ENCODE peak calls at places on chromosomes 12 and 14, in nine cellular contexts. O is DMS153; X is ELR; D is stimulated activated CD8-positive, alpha-beta memory T cell treated with anti-CD3 and anti-CD28 coated beads, Interleukin-7, amount 100 ng/mL, for 1 hour; P is GOT3; W is fibroblast of mammary gland; Q is hepatocyte; M is NCI-H510A treated with DMSO at 0.1 percent for 48 hours; T is foreskin melanocyte. Z is an unnamed sample.

GRCh38 chr12:127729381-127729780 is 537.6 kb upstream of the TMEM132C start:
- DNase-seq in O (no peak), X (peak), D (no peak), P (no peak), W (peak), Q (no peak), M (no peak), T (no peak), Z (no peak)

GRCh38 chr14:91041450-91041849 is 19.0 kb downstream of the RPS6KA5 start:
- DNase-seq in O (peak), X (no peak), D (no peak), P (no peak), W (no peak), Q (no peak), M (peak), T (no peak), Z (no peak)

GRCh38 chr12:115963030-115963480 is 314.4 kb downstream of the MED13L start:
- DNase-seq in O (no peak), X (peak), D (no peak), P (no peak), W (peak), Q (no peak), M (no peak), T (no peak), Z (no peak)

GRCh38 chr14:106372870-106373657 is 846.7 kb downstream of the TMEM121 start:
- DNase-seq in O (peak), X (peak), D (peak), P (no peak), W (no peak), Q (no peak), M (peak), T (no peak), Z (no peak)

GRCh38 chr12:73383584-73384229 is 1111.5 kb downstream of the TRHDE start:
- DNase-seq in O (peak), X (no peak), D (no peak), P (no peak), W (no peak), Q (peak), M (peak), T (no peak), Z (no peak)

GRCh38 chr12:20174776-20175175 is 193.6 kb upstream of the PDE3A start:
- DNase-seq in O (no peak), X (no peak), D (no peak), P (no peak), W (peak), Q (no peak), M (no peak), T (no peak), Z (no peak)

GRCh38 chr12:265096-265495 is 2.5 kb upstream of the SLC6A13 start:
- DNase-seq in O (no peak), X (no peak), D (no peak), P (no peak), W (no peak), Q (no peak), M (no peak), T (no peak), Z (no peak)

GRCh38 chr14:81529391-81529790 is 4.3 kb downstream of the SEL1L start:
- DNase-seq in O (no peak), X (no peak), D (no peak), P (no peak), W (peak), Q (no peak), M (no peak), T (no peak), Z (no peak)

GRCh38 chr14:23055621-23056256 is 1.6 kb downstream of the CDH24 start:
- DNase-seq in O (no peak), X (peak), D (no peak), P (no peak), W (peak), Q (peak), M (no peak), T (no peak), Z (peak)

GRCh38 chr14:77161011-77161410 is 19.4 kb upstream of the ZDHHC22 start:
- DNase-seq in O (no peak), X (no peak), D (no peak), P (no peak), W (no peak), Q (no peak), M (no peak), T (no peak), Z (no peak)

GRCh38 chr12:120820885-120821510 is 83.2 kb downstream of the SPPL3 start:
- DNase-seq in O (no peak), X (no peak), D (no peak), P (no peak), W (no peak), Q (no peak), M (no peak), T (peak), Z (no peak)

GRCh38 chr12:91965781-91966180 is 179.9 kb downstream of the BTG1 start:
- DNase-seq in O (no peak), X (no peak), D (no peak), P (no peak), W (no peak), Q (no peak), M (no peak), T (no peak), Z (peak)

GRCh38 chr14:101230851-101231550 is 327.5 kb upstream of the RTL1 start:
- DNase-seq in O (no peak), X (no peak), D (no peak), P (no peak), W (no peak), Q (no peak), M (no peak), T (no peak), Z (no peak)

GRCh38 chr12:13718271-13718670 is 263.1 kb downstream of the GRIN2B start:
- DNase-seq in O (no peak), X (no peak), D (no peak), P (no peak), W (no peak), Q (no peak), M (no peak), T (no peak), Z (peak)

GRCh38 chr14:94124582-94125377 is 4.6 kb downstream of the IFI27L2 start:
- DNase-seq in O (no peak), X (no peak), D (no peak), P (no peak), W (no peak), Q (no peak), M (no peak), T (no peak), Z (no peak)

GRCh38 chr12:53067074-53067992 is 11.9 kb downstream of the SPRYD3 start:
- DNase-seq in O (no peak), X (peak), D (no peak), P (no peak), W (no peak), Q (no peak), M (no peak), T (no peak), Z (no peak)

GRCh38 chr14:32460267-32460666 is 131.2 kb downstream of the AKAP6 start:
- DNase-seq in O (no peak), X (no peak), D (no peak), P (no peak), W (no peak), Q (no peak), M (no peak), T (no peak), Z (no peak)

GRCh38 chr14:95664546-95664945 is 21.7 kb upstream of the TCL1B start:
- DNase-seq in O (peak), X (no peak), D (no peak), P (no peak), W (no peak), Q (no peak), M (peak), T (no peak), Z (no peak)

GRCh38 chr14:61662001-61662400 is 33.3 kb upstream of the HIF1A start:
- DNase-seq in O (no peak), X (peak), D (no peak), P (no peak), W (no peak), Q (no peak), M (no peak), T (no peak), Z (no peak)

GRCh38 chr14:104063998-104064397 is 21.5 kb upstream of the ASPG start:
- DNase-seq in O (no peak), X (no peak), D (no peak), P (no peak), W (no peak), Q (no peak), M (no peak), T (no peak), Z (no peak)

GRCh38 chr14:81990312-81990761 is 456.7 kb upstream of the SEL1L start:
- DNase-seq in O (peak), X (peak), D (no peak), P (no peak), W (peak), Q (peak), M (peak), T (peak), Z (peak)

GRCh38 chr14:103022669-103023044 is 34.7 kb downstream of the CDC42BPB start:
- DNase-seq in O (no peak), X (no peak), D (no peak), P (no peak), W (no peak), Q (no peak), M (no peak), T (no peak), Z (peak)

GRCh38 chr12:4052691-4053090 is 179.5 kb upstream of the PARP11 start:
- DNase-seq in O (no peak), X (no peak), D (no peak), P (no peak), W (no peak), Q (no peak), M (no peak), T (no peak), Z (no peak)

GRCh38 chr12:91113621-91114020 is 2.3 kb upstream of the LUM start:
- DNase-seq in O (no peak), X (no peak), D (no peak), P (no peak), W (no peak), Q (no peak), M (no peak), T (no peak), Z (peak)

GRCh38 chr14:85093631-85094330 is 436.2 kb upstream of the FLRT2 start:
- DNase-seq in O (no peak), X (no peak), D (no peak), P (no peak), W (peak), Q (no peak), M (no peak), T (no peak), Z (no peak)

GRCh38 chr12:51828951-51829581 is 19.5 kb downstream of the FIGNL2 start:
- DNase-seq in O (no peak), X (no peak), D (no peak), P (no peak), W (no peak), Q (no peak), M (no peak), T (no peak), Z (no peak)

GRCh38 chr12:119988440-119988787 is 622 bp upstream of the BICDL1 start:
- DNase-seq in O (peak), X (peak), D (no peak), P (no peak), W (peak), Q (no peak), M (no peak), T (no peak), Z (no peak)

GRCh38 chr12:52280319-52280795 is 5.9 kb downstream of the KRT86 start:
- DNase-seq in O (peak), X (peak), D (no peak), P (no peak), W (peak), Q (peak), M (peak), T (peak), Z (no peak)

GRCh38 chr12:72647139-72647538 is 375.0 kb downstream of the TRHDE start:
- DNase-seq in O (no peak), X (no peak), D (no peak), P (no peak), W (no peak), Q (no peak), M (no peak), T (no peak), Z (no peak)

GRCh38 chr14:69153848-69154208 is 909 bp upstream of the DCAF5 start:
- DNase-seq in O (no peak), X (peak), D (no peak), P (no peak), W (peak), Q (peak), M (peak), T (peak), Z (peak)

GRCh38 chr14:70641548-70642312 is at the start of gene TTC9:
- DNase-seq in O (no peak), X (no peak), D (no peak), P (no peak), W (no peak), Q (peak), M (no peak), T (no peak), Z (peak)

GRCh38 chr14:103402700-103403099 is 17.5 kb downstream of the MARK3 start:
- DNase-seq in O (no peak), X (peak), D (no peak), P (no peak), W (peak), Q (no peak), M (peak), T (no peak), Z (peak)

GRCh38 chr14:57573193-57573592 is 79.5 kb upstream of the CCDC198 start:
- DNase-seq in O (no peak), X (no peak), D (no peak), P (no peak), W (no peak), Q (no peak), M (no peak), T (no peak), Z (no peak)

GRCh38 chr12:113391145-113391544 is 12.5 kb downstream of the SDS start:
- DNase-seq in O (no peak), X (no peak), D (no peak), P (no peak), W (no peak), Q (no peak), M (no peak), T (no peak), Z (no peak)

GRCh38 chr12:66438601-66439000 is 136.3 kb downstream of the HELB start:
- DNase-seq in O (no peak), X (peak), D (no peak), P (peak), W (peak), Q (no peak), M (no peak), T (no peak), Z (no peak)